ENCODE peak calls at places on chromosomes 3 and 15, in nine cellular contexts. W is tibial nerve; E is stimulated activated CD4-positive, alpha-beta T cell treated with anti-CD3 and anti-CD28 coated beads, Interleukin-4, amount 100 ng/mL, for 48 hours; O is central memory CD4-positive, alpha-beta T cell; D is esophagus squamous epithelium; G is psoas muscle; P is H54; S is progenitor cell of endocrine pancreas; X is MM.1S. R is an unnamed sample.

GRCh38 chr3:180855956-180856355 is 56.5 kb upstream of the FXR1 start:
- DNase-seq in E (no peak), D (no peak), G (no peak), X (peak), P (no peak), S (no peak), O (no peak), W (no peak), R (no peak)

GRCh38 chr3:45689787-45690145 is 570 bp downstream of the SACM1L start:
- DNase-seq in D (no peak), P (no peak), E (no peak), W (no peak), G (no peak), S (no peak), O (no peak), X (peak), R (no peak)

GRCh38 chr3:71551286-71551919 is 32.1 kb downstream of the FOXP1 start:
- DNase-seq in G (no peak), S (no peak), W (no peak), O (no peak), X (no peak), P (no peak), E (no peak), D (no peak), R (no peak)

GRCh38 chr3:124558898-124559649 is 171.2 kb upstream of the UMPS start:
- DNase-seq in P (peak), S (no peak), O (no peak), E (no peak), G (peak), X (no peak), D (no peak), W (peak), R (peak)

GRCh38 chr3:186057594-186057993 is 51.3 kb downstream of the ETV5 start:
- DNase-seq in P (peak), W (no peak), G (no peak), X (no peak), E (no peak), D (no peak), O (no peak), S (no peak), R (no peak)

GRCh38 chr3:33438284-33438668 is 1.9 kb downstream of the UBP1 start:
- DNase-seq in X (peak), D (no peak), S (no peak), E (no peak), G (no peak), O (peak), W (no peak), P (no peak), R (no peak)

GRCh38 chr3:166554006-166554405 is 716.8 kb upstream of the BCHE start:
- DNase-seq in O (no peak), X (no peak), P (no peak), D (no peak), E (no peak), S (no peak), W (no peak), G (no peak), R (no peak)

GRCh38 chr15:80852676-80853075 is 73.5 kb downstream of the CEMIP start:
- DNase-seq in S (no peak), P (no peak), G (no peak), E (no peak), D (no peak), X (no peak), O (no peak), W (no peak), R (no peak)

GRCh38 chr15:99492716-99493115 is 73.1 kb upstream of the MEF2A start:
- DNase-seq in P (no peak), X (no peak), S (no peak), G (no peak), E (no peak), W (no peak), O (no peak), D (no peak), R (no peak)

GRCh38 chr3:4290272-4290893 is 12.8 kb upstream of the SETMAR start:
- DNase-seq in G (no peak), W (peak), D (no peak), X (peak), P (no peak), E (no peak), S (peak), O (peak), R (no peak)

GRCh38 chr15:35243758-35244157 is 158.7 kb upstream of the NANOGP8 start:
- DNase-seq in E (no peak), W (no peak), O (no peak), D (no peak), P (no peak), S (no peak), G (no peak), X (no peak), R (no peak)

GRCh38 chr3:58151637-58152036 is 59.1 kb downstream of the DNASE1L3 start:
- DNase-seq in G (no peak), O (no peak), X (no peak), P (no peak), E (no peak), D (no peak), S (no peak), W (no peak), R (no peak)

GRCh38 chr3:143040264-143040879 is 39.0 kb downstream of the U2SURP start:
- DNase-seq in D (no peak), W (no peak), O (no peak), G (no peak), S (no peak), X (no peak), P (no peak), E (no peak), R (no peak)

GRCh38 chr3:196323723-196324122 is 5.7 kb upstream of the DYNLT2B start:
- DNase-seq in X (no peak), P (no peak), W (no peak), O (no peak), G (no peak), D (no peak), E (no peak), S (no peak), R (no peak)

GRCh38 chr3:15535757-15536156 is 14.3 kb upstream of the COLQ start:
- DNase-seq in P (no peak), G (no peak), E (peak), O (no peak), S (no peak), W (no peak), X (no peak), D (no peak), R (no peak)

GRCh38 chr15:64622410-64623260 is 152.8 kb downstream of the RBPMS2 start:
- DNase-seq in P (no peak), D (no peak), S (no peak), G (no peak), W (no peak), O (peak), E (peak), X (no peak), R (no peak)

GRCh38 chr15:93152951-93153350 is 63.9 kb upstream of the RGMA start:
- DNase-seq in G (peak), W (peak), D (no peak), E (no peak), O (no peak), P (no peak), X (no peak), S (no peak), R (no peak)

GRCh38 chr3:54773251-54773650 is 154.6 kb downstream of the LRTM1 start:
- DNase-seq in E (no peak), G (no peak), W (no peak), O (no peak), X (no peak), D (no peak), P (no peak), S (no peak), R (no peak)

GRCh38 chr3:152583913-152584312 is 251.0 kb upstream of the P2RY1 start:
- DNase-seq in X (no peak), O (no peak), W (no peak), D (no peak), S (no peak), E (no peak), P (no peak), G (no peak), R (no peak)

GRCh38 chr15:44535509-44536297 is 1.2 kb upstream of the EIF3J start:
- DNase-seq in X (peak), S (peak), D (no peak), E (no peak), G (no peak), P (no peak), W (no peak), O (peak), R (peak)

GRCh38 chr3:44954962-44955361 is 21.0 kb downstream of the ZDHHC3 start:
- DNase-seq in G (no peak), P (peak), O (no peak), S (no peak), X (no peak), E (no peak), W (no peak), D (no peak), R (peak)

GRCh38 chr15:97567411-97567810 is 393.1 kb upstream of the ARRDC4 start:
- DNase-seq in W (no peak), P (no peak), X (no peak), E (no peak), S (no peak), O (no peak), D (no peak), G (no peak), R (no peak)

GRCh38 chr3:154074966-154075365 is 46.2 kb upstream of the ARHGEF26 start:
- DNase-seq in E (no peak), S (no peak), W (no peak), P (no peak), O (no peak), D (no peak), X (no peak), G (no peak), R (no peak)

GRCh38 chr3:185353823-185354614 is 8.9 kb upstream of the MAP3K13 start:
- DNase-seq in P (peak), S (peak), X (peak), D (no peak), G (peak), E (peak), W (peak), O (peak), R (no peak)

GRCh38 chr3:123317716-123318115 is 116.0 kb downstream of the SEC22A start:
- DNase-seq in E (no peak), S (no peak), O (no peak), X (no peak), P (no peak), W (no peak), D (no peak), G (no peak), R (peak)

GRCh38 chr15:48084759-48085420 is 35.9 kb upstream of the SLC24A5 start:
- DNase-seq in E (no peak), O (no peak), W (no peak), S (no peak), D (no peak), X (peak), G (no peak), P (no peak), R (no peak)

GRCh38 chr3:58188173-58188564 is 22.6 kb downstream of the DNASE1L3 start:
- DNase-seq in D (no peak), S (no peak), E (no peak), X (no peak), O (no peak), W (no peak), P (no peak), G (no peak), R (no peak)

GRCh38 chr3:146131616-146132410 is 29.2 kb downstream of the PLOD2 start:
- DNase-seq in W (no peak), G (no peak), D (no peak), E (no peak), X (no peak), S (no peak), O (no peak), P (no peak), R (no peak)

GRCh38 chr3:18124501-18124900 is 300.6 kb downstream of the SATB1 start:
- DNase-seq in D (no peak), P (peak), X (no peak), E (no peak), G (no peak), S (no peak), O (no peak), W (no peak), R (no peak)

R was measured in left lung.